ENCODE peak calls at places on chromosomes 4 and X, in seven cellular contexts. One of them, this sample, is unnamed.

GRCh38 chr4:83548151-83548905 is 12.4 kb downstream of the GPAT3 start:
- DNase-seq in heart left ventricle: peak
- DNase-seq in tibial nerve: no peak
- DNase-seq in fibroblast of mammary gland: peak
- DNase-seq in transverse colon: peak
- DNase-seq in endothelial cell: no peak
- DNase-seq in PC-9: peak
- DNase-seq in this sample: peak

GRCh38 chr4:85084371-85085170 is 118.1 kb upstream of the WDFY3 start:
- DNase-seq in heart left ventricle: no peak
- DNase-seq in tibial nerve: no peak
- DNase-seq in fibroblast of mammary gland: peak
- DNase-seq in transverse colon: no peak
- DNase-seq in endothelial cell: peak
- DNase-seq in PC-9: no peak
- DNase-seq in this sample: peak

GRCh38 chr4:26214994-26215393 is 105.8 kb upstream of the RBPJ start:
- DNase-seq in heart left ventricle: no peak
- DNase-seq in tibial nerve: no peak
- DNase-seq in fibroblast of mammary gland: no peak
- DNase-seq in transverse colon: no peak
- DNase-seq in endothelial cell: no peak
- DNase-seq in PC-9: no peak
- DNase-seq in this sample: no peak

GRCh38 chrX:102067966-102068723 is 57.3 kb upstream of the TCEAL2 start:
- DNase-seq in heart left ventricle: no peak
- DNase-seq in tibial nerve: no peak
- DNase-seq in fibroblast of mammary gland: peak
- DNase-seq in transverse colon: no peak
- DNase-seq in endothelial cell: peak
- DNase-seq in PC-9: no peak
- DNase-seq in this sample: peak

GRCh38 chr4:139207873-139208403 is 30.9 kb upstream of the ELF2 start:
- DNase-seq in heart left ventricle: no peak
- DNase-seq in tibial nerve: no peak
- DNase-seq in fibroblast of mammary gland: no peak
- DNase-seq in transverse colon: no peak
- DNase-seq in endothelial cell: no peak
- DNase-seq in PC-9: no peak
- DNase-seq in this sample: no peak

GRCh38 chr4:99816611-99817309 is at the start of gene DAPP1:
- DNase-seq in heart left ventricle: peak
- DNase-seq in tibial nerve: no peak
- DNase-seq in fibroblast of mammary gland: no peak
- DNase-seq in transverse colon: peak
- DNase-seq in endothelial cell: no peak
- DNase-seq in PC-9: peak
- DNase-seq in this sample: peak

GRCh38 chr4:17010426-17011087 is 112.1 kb upstream of the LDB2 start:
- DNase-seq in heart left ventricle: no peak
- DNase-seq in tibial nerve: no peak
- DNase-seq in fibroblast of mammary gland: no peak
- DNase-seq in transverse colon: no peak
- DNase-seq in endothelial cell: no peak
- DNase-seq in PC-9: no peak
- DNase-seq in this sample: no peak

GRCh38 chr4:177400030-177400429 is 42.2 kb downstream of the AGA start:
- DNase-seq in heart left ventricle: no peak
- DNase-seq in tibial nerve: no peak
- DNase-seq in fibroblast of mammary gland: no peak
- DNase-seq in transverse colon: no peak
- DNase-seq in endothelial cell: no peak
- DNase-seq in PC-9: no peak
- DNase-seq in this sample: no peak

GRCh38 chr4:173256825-173257224 is 77.3 kb downstream of the HMGB2 start:
- DNase-seq in heart left ventricle: no peak
- DNase-seq in tibial nerve: no peak
- DNase-seq in fibroblast of mammary gland: no peak
- DNase-seq in transverse colon: no peak
- DNase-seq in endothelial cell: no peak
- DNase-seq in PC-9: no peak
- DNase-seq in this sample: no peak

GRCh38 chr4:147096667-147097604 is 151.3 kb upstream of the TTC29 start:
- DNase-seq in heart left ventricle: no peak
- DNase-seq in tibial nerve: no peak
- DNase-seq in fibroblast of mammary gland: peak
- DNase-seq in transverse colon: no peak
- DNase-seq in endothelial cell: no peak
- DNase-seq in PC-9: peak
- DNase-seq in this sample: peak

GRCh38 chrX:16874458-16875095 is 4.4 kb upstream of the RBBP7 start:
- DNase-seq in heart left ventricle: no peak
- DNase-seq in tibial nerve: no peak
- DNase-seq in fibroblast of mammary gland: no peak
- DNase-seq in transverse colon: no peak
- DNase-seq in endothelial cell: no peak
- DNase-seq in PC-9: no peak
- DNase-seq in this sample: no peak

GRCh38 chrX:24241822-24242648 is 71.8 kb downstream of the SUPT20HL2 start:
- DNase-seq in heart left ventricle: no peak
- DNase-seq in tibial nerve: no peak
- DNase-seq in fibroblast of mammary gland: peak
- DNase-seq in transverse colon: no peak
- DNase-seq in endothelial cell: no peak
- DNase-seq in PC-9: no peak
- DNase-seq in this sample: peak

GRCh38 chrX:65451663-65452062 is 82.9 kb downstream of the LAS1L start:
- DNase-seq in heart left ventricle: no peak
- DNase-seq in tibial nerve: no peak
- DNase-seq in fibroblast of mammary gland: peak
- DNase-seq in transverse colon: peak
- DNase-seq in endothelial cell: peak
- DNase-seq in PC-9: no peak
- DNase-seq in this sample: peak

GRCh38 chr4:42618018-42618417 is 38.9 kb downstream of the ATP8A1 start:
- DNase-seq in heart left ventricle: no peak
- DNase-seq in tibial nerve: no peak
- DNase-seq in fibroblast of mammary gland: no peak
- DNase-seq in transverse colon: peak
- DNase-seq in endothelial cell: no peak
- DNase-seq in PC-9: no peak
- DNase-seq in this sample: no peak

GRCh38 chr4:95204873-95205272 is 343.9 kb downstream of the UNC5C start:
- DNase-seq in heart left ventricle: no peak
- DNase-seq in tibial nerve: no peak
- DNase-seq in fibroblast of mammary gland: no peak
- DNase-seq in transverse colon: no peak
- DNase-seq in endothelial cell: no peak
- DNase-seq in PC-9: no peak
- DNase-seq in this sample: no peak

GRCh38 chr4:21976166-21976565 is 27.6 kb upstream of the KCNIP4 start:
- DNase-seq in heart left ventricle: no peak
- DNase-seq in tibial nerve: no peak
- DNase-seq in fibroblast of mammary gland: no peak
- DNase-seq in transverse colon: no peak
- DNase-seq in endothelial cell: no peak
- DNase-seq in PC-9: no peak
- DNase-seq in this sample: no peak

GRCh38 chr4:122831515-122832196 is 5.0 kb downstream of the FGF2 start:
- DNase-seq in heart left ventricle: no peak
- DNase-seq in tibial nerve: no peak
- DNase-seq in fibroblast of mammary gland: peak
- DNase-seq in transverse colon: no peak
- DNase-seq in endothelial cell: no peak
- DNase-seq in PC-9: peak
- DNase-seq in this sample: no peak

GRCh38 chrX:111896148-111896547 is 20.2 kb downstream of the TRPC5OS start:
- DNase-seq in heart left ventricle: no peak
- DNase-seq in tibial nerve: no peak
- DNase-seq in fibroblast of mammary gland: no peak
- DNase-seq in transverse colon: no peak
- DNase-seq in endothelial cell: no peak
- DNase-seq in PC-9: no peak
- DNase-seq in this sample: no peak

GRCh38 chr4:10810411-10810810 is 125.8 kb upstream of the CLNK start:
- DNase-seq in heart left ventricle: no peak
- DNase-seq in tibial nerve: no peak
- DNase-seq in fibroblast of mammary gland: peak
- DNase-seq in transverse colon: no peak
- DNase-seq in endothelial cell: no peak
- DNase-seq in PC-9: no peak
- DNase-seq in this sample: no peak

GRCh38 chr4:8391972-8392371 is 48.6 kb downstream of the ACOX3 start:
- DNase-seq in heart left ventricle: peak
- DNase-seq in tibial nerve: no peak
- DNase-seq in fibroblast of mammary gland: peak
- DNase-seq in transverse colon: peak
- DNase-seq in endothelial cell: no peak
- DNase-seq in PC-9: peak
- DNase-seq in this sample: peak

GRCh38 chrX:1386338-1387127 is 5.4 kb downstream of the SLC25A6 start:
- DNase-seq in heart left ventricle: peak
- DNase-seq in tibial nerve: no peak
- DNase-seq in fibroblast of mammary gland: no peak
- DNase-seq in transverse colon: no peak
- DNase-seq in endothelial cell: no peak
- DNase-seq in PC-9: no peak
- DNase-seq in this sample: peak

GRCh38 chr4:92421920-92422319 is 118.2 kb downstream of the GRID2 start:
- DNase-seq in heart left ventricle: no peak
- DNase-seq in tibial nerve: no peak
- DNase-seq in fibroblast of mammary gland: no peak
- DNase-seq in transverse colon: no peak
- DNase-seq in endothelial cell: no peak
- DNase-seq in PC-9: no peak
- DNase-seq in this sample: no peak
- TF ChIP-seq CTCF in heart left ventricle: no peak
- TF ChIP-seq CTCF in tibial nerve: no peak
- TF ChIP-seq CTCF in fibroblast of mammary gland: no peak
- TF ChIP-seq CTCF in transverse colon: no peak
- TF ChIP-seq CTCF in endothelial cell: no peak
- TF ChIP-seq CTCF in PC-9: no peak
- TF ChIP-seq CTCF in this sample: no peak

DNA sequence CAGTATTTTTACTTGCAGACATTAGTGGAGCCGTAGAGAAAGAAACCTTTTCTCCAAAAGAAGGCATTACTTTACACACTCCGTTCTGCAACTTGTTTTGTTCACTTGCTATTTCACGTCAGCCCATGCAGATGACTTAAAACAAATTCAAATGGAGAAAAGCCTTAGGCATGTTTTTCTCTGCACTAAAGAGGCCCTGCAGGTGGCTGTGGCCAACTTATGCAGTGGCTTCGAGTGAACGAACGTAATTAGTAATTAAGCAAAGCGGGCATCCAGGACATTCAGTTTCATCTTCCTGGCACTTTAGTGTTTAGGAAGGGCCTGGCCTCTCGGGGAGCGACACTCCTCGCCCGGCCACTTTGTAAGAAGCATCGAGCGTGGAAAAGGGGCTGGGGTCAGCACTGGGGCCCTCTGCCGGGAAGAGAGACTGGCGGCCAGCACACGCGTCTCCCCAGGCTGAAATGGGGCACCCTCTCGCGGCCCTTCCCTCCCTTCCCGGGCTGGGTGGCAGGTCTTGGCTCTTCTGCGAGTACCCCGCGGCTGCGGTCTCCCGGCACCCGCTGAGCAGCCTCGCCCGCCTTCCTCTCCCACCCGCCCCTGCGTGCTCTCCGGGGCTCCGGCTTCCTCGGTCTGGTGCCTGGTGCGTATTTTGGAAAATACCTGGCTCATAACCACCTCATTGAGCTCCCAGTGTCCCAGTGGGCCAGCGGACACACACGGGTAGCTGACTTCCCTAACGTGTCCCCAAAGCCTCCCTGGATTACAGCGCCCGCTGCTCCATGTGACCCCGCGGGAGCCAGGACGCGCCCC is 706 bp upstream of the CYP4V2 start:
- DNase-seq in heart left ventricle: peak
- DNase-seq in tibial nerve: no peak
- DNase-seq in fibroblast of mammary gland: peak
- DNase-seq in transverse colon: peak
- DNase-seq in endothelial cell: peak
- DNase-seq in PC-9: no peak
- DNase-seq in this sample: peak
- TF ChIP-seq CTCF in heart left ventricle: no peak
- TF ChIP-seq CTCF in tibial nerve: no peak
- TF ChIP-seq CTCF in fibroblast of mammary gland: no peak
- TF ChIP-seq CTCF in transverse colon: peak
- TF ChIP-seq CTCF in endothelial cell: no peak
- TF ChIP-seq CTCF in PC-9: no peak
- TF ChIP-seq CTCF in this sample: peak

DNA sequence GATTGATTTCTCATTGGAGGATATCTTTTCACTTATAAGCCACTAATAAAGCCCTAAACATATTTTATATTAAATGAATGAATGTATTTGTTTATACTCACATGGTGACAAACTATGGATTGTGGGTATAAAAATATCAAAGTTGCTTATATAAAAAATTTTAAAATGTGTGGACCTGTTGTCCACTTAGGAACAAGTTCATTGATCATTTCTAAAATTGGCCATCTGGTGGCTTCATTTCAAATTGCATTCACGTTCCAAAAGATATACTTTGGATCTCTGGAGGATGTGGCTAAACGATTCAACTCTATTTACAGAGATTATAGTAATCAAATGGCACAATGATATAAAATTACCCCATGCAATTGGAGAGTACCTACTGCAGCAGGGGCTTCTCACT is 32.5 kb downstream of the FSTL5 start:
- DNase-seq in heart left ventricle: no peak
- DNase-seq in tibial nerve: no peak
- DNase-seq in fibroblast of mammary gland: no peak
- DNase-seq in transverse colon: no peak
- DNase-seq in endothelial cell: no peak
- DNase-seq in PC-9: no peak
- DNase-seq in this sample: no peak
- TF ChIP-seq CTCF in heart left ventricle: no peak
- TF ChIP-seq CTCF in tibial nerve: no peak
- TF ChIP-seq CTCF in fibroblast of mammary gland: no peak
- TF ChIP-seq CTCF in transverse colon: no peak
- TF ChIP-seq CTCF in endothelial cell: peak
- TF ChIP-seq CTCF in PC-9: peak
- TF ChIP-seq CTCF in this sample: no peak

GRCh38 chr4:156109943-156110925 is 156.6 kb upstream of the CTSO start:
- DNase-seq in heart left ventricle: peak
- DNase-seq in tibial nerve: no peak
- DNase-seq in fibroblast of mammary gland: peak
- DNase-seq in transverse colon: no peak
- DNase-seq in endothelial cell: no peak
- DNase-seq in PC-9: no peak
- DNase-seq in this sample: no peak
- TF ChIP-seq CTCF in heart left ventricle: no peak
- TF ChIP-seq CTCF in tibial nerve: no peak
- TF ChIP-seq CTCF in fibroblast of mammary gland: peak
- TF ChIP-seq CTCF in transverse colon: no peak
- TF ChIP-seq CTCF in endothelial cell: peak
- TF ChIP-seq CTCF in PC-9: no peak
- TF ChIP-seq CTCF in this sample: no peak

GRCh38 chr4:153790962-153791551 is 2.2 kb upstream of the SFRP2 start:
- DNase-seq in heart left ventricle: peak
- DNase-seq in tibial nerve: peak
- DNase-seq in fibroblast of mammary gland: peak
- DNase-seq in transverse colon: no peak
- DNase-seq in endothelial cell: peak
- DNase-seq in PC-9: no peak
- DNase-seq in this sample: peak
- TF ChIP-seq CTCF in heart left ventricle: no peak
- TF ChIP-seq CTCF in tibial nerve: no peak
- TF ChIP-seq CTCF in fibroblast of mammary gland: peak
- TF ChIP-seq CTCF in transverse colon: peak
- TF ChIP-seq CTCF in endothelial cell: no peak
- TF ChIP-seq CTCF in PC-9: no peak
- TF ChIP-seq CTCF in this sample: no peak

GRCh38 chrX:151359931-151360871 is 36.8 kb upstream of the VMA21 start:
- DNase-seq in heart left ventricle: peak
- DNase-seq in tibial nerve: no peak
- DNase-seq in fibroblast of mammary gland: no peak
- DNase-seq in transverse colon: no peak
- DNase-seq in endothelial cell: peak
- DNase-seq in PC-9: no peak
- DNase-seq in this sample: peak
- TF ChIP-seq CTCF in heart left ventricle: peak
- TF ChIP-seq CTCF in tibial nerve: no peak
- TF ChIP-seq CTCF in fibroblast of mammary gland: peak
- TF ChIP-seq CTCF in transverse colon: peak
- TF ChIP-seq CTCF in endothelial cell: peak
- TF ChIP-seq CTCF in PC-9: peak
- TF ChIP-seq CTCF in this sample: peak

This sample was measured in GM13976.